ENCODE peak calls at places on chromosome 16, in five cellular contexts. M, E, H, I and C are unnamed samples.
A peak's percentile ranks its signal among the peaks of the same experiment; 100 is the strongest.

GRCh38 chr16:58931436-58931835 is 197.3 kb upstream of the GOT2 start:
- DNase-seq in M (no peak), E (no peak), H (no peak), I (no peak), C (no peak)

GRCh38 chr16:29804455-29805231 is 1.7 kb upstream of the MAZ start:
- DNase-seq in M (no peak), E (no peak), H (peak; percentile 57), I (peak; percentile 55), C (peak; percentile 60)

GRCh38 chr16:56983211-56983751 is 6.1 kb upstream of the NLRC5 start:
- DNase-seq in M (peak; percentile 28), E (no peak), H (no peak), I (no peak), C (no peak)

GRCh38 chr16:88472042-88472441 is 19.0 kb downstream of the ZFPM1 start:
- DNase-seq in M (no peak), E (no peak), H (no peak), I (no peak), C (no peak)

GRCh38 chr16:17083628-17084027 is 387.1 kb downstream of the XYLT1 start:
- DNase-seq in M (no peak), E (no peak), H (no peak), I (no peak), C (no peak)

GRCh38 chr16:82782715-82783251 is 156.0 kb downstream of the CDH13 start:
- DNase-seq in M (no peak), E (no peak), H (peak; percentile 24), I (no peak), C (peak; percentile 43)

GRCh38 chr16:80580109-80580832 is 39.5 kb downstream of the DYNLRB2 start:
- DNase-seq in M (peak; percentile 4), E (peak; percentile 62), H (no peak), I (no peak), C (no peak)

GRCh38 chr16:58026705-58027340 is 1.3 kb downstream of the MMP15 start:
- DNase-seq in M (no peak), E (no peak), H (peak; percentile 81), I (no peak), C (peak; percentile 57)

GRCh38 chr16:31382485-31383161 is 10.5 kb upstream of the ITGAD start:
- DNase-seq in M (peak; percentile 60), E (peak; percentile 61), H (peak; percentile 76), I (peak; percentile 64), C (peak; percentile 68)

GRCh38 chr16:80935691-80936090 is 71.0 kb downstream of the CMC2 start:
- DNase-seq in M (no peak), E (no peak), H (no peak), I (no peak), C (no peak)

GRCh38 chr16:57533366-57533617 is 3.1 kb downstream of the CCDC102A start:
- DNase-seq in M (no peak), E (no peak), H (peak; percentile 55), I (no peak), C (no peak)

GRCh38 chr16:84553873-84554399 is 49.5 kb upstream of the MEAK7 start:
- DNase-seq in M (no peak), E (peak; percentile 52), H (no peak), I (no peak), C (no peak)